ENCODE peak calls at places on chromosomes 16 and 17, in ten cellular contexts. M, Z, R, O, D, Q, S, N, B and T are unnamed samples.
A peak's percentile ranks its signal among the peaks of the same experiment; 100 is the strongest.

GRCh38 chr16:53043986-53044571 is 8.6 kb downstream of the CHD9NB start:
- DNase-seq in N (no peak), O (no peak), S (no peak), M (no peak), B (no peak), R (no peak), Q (no peak), Z (no peak), D (peak; percentile 46), T (no peak)

GRCh38 chr16:8852534-8852933 is 16.3 kb downstream of the CARHSP1 start:
- DNase-seq in D (no peak), N (no peak), S (no peak), B (no peak), O (no peak), R (no peak), Q (no peak), Z (no peak), M (no peak), T (no peak)

GRCh38 chr16:11089504-11090124 is 145.2 kb downstream of the CLEC16A start:
- DNase-seq in M (no peak), R (no peak), B (peak; percentile 49), D (peak; percentile 55), Z (no peak), N (no peak), Q (no peak), O (no peak), S (peak; percentile 63), T (no peak)

GRCh38 chr16:54199486-54200160 is 87.0 kb downstream of the IRX3 start:
- DNase-seq in R (no peak), Q (no peak), O (no peak), D (no peak), N (no peak), B (no peak), Z (no peak), M (no peak), S (no peak), T (no peak)

GRCh38 chr16:52068447-52069074 is 478.4 kb downstream of the TOX3 start:
- DNase-seq in O (peak; percentile 42), N (no peak), M (no peak), B (peak; percentile 25), S (no peak), Z (peak; percentile 23), Q (no peak), D (peak; percentile 41), R (peak; percentile 27), T (no peak)

GRCh38 chr16:82665025-82665424 is 38.3 kb downstream of the CDH13 start:
- DNase-seq in R (no peak), M (no peak), N (no peak), Z (no peak), S (no peak), D (no peak), Q (no peak), O (no peak), B (no peak), T (no peak)

GRCh38 chr16:24689128-24689527 is 40.3 kb upstream of the TNRC6A start:
- DNase-seq in Z (no peak), Q (no peak), N (no peak), B (peak; percentile 73), S (no peak), O (peak; percentile 52), R (peak; percentile 30), D (no peak), M (no peak), T (no peak)

GRCh38 chr16:88208112-88208511 is 174.6 kb upstream of the ZNF469 start:
- DNase-seq in B (no peak), Z (no peak), O (no peak), R (no peak), N (no peak), M (no peak), Q (no peak), D (no peak), S (no peak), T (no peak)

DNA sequence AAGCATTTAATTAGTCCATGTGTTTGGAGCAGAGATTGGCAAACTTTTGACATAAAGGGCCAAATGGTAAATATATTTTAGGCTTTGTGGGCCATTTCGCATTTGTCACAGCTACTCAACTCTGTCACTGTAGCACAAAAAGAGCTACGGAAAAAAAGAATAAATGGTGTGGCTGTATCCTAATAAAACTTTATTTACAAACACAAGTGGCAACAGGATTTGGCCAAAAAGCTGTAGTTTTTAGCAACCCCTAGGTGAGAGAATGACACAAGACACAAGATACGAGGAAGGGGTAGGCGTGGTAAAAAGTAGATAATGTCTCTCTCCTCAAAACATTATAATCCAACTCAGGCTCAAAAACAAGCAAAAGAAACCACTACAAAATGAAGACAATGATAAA is 66.5 kb downstream of the TTC19 start:
- DNase-seq in S (no peak), Q (no peak), O (no peak), M (no peak), D (no peak), B (no peak), N (no peak), R (no peak), Z (no peak), T (no peak)
- TF ChIP-seq CTCF in S (no peak), Q (no peak), O (no peak), M (no peak), D (no peak), B (no peak), N (no peak), R (no peak), Z (no peak), T (no peak)

DNA sequence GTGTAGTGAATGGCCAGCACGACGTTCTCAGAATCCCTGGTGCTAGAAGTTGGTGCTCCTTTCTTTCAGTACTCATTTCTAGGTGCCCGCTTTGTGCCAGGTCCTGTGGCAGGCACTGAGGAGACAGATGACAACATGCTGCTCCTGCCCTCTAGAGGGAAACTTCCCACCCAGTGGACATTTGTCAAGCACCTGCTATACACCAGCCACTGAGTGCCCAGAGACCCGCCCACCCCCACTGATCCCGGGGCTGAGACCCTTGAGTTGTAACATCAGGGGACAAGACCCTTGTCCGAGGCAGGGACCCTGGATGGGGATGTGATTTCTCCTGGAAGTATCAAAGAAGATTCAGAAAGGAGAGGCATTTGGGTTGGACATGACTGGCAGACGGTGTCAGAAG is 25.1 kb downstream of the UNC13D start:
- DNase-seq in Z (no peak), M (no peak), O (no peak), D (no peak), Q (no peak), S (no peak), R (no peak), N (no peak), B (no peak), T (no peak)
- TF ChIP-seq CTCF in Z (no peak), M (no peak), O (no peak), D (no peak), Q (no peak), S (no peak), R (no peak), N (no peak), B (no peak), T (no peak)

DNA sequence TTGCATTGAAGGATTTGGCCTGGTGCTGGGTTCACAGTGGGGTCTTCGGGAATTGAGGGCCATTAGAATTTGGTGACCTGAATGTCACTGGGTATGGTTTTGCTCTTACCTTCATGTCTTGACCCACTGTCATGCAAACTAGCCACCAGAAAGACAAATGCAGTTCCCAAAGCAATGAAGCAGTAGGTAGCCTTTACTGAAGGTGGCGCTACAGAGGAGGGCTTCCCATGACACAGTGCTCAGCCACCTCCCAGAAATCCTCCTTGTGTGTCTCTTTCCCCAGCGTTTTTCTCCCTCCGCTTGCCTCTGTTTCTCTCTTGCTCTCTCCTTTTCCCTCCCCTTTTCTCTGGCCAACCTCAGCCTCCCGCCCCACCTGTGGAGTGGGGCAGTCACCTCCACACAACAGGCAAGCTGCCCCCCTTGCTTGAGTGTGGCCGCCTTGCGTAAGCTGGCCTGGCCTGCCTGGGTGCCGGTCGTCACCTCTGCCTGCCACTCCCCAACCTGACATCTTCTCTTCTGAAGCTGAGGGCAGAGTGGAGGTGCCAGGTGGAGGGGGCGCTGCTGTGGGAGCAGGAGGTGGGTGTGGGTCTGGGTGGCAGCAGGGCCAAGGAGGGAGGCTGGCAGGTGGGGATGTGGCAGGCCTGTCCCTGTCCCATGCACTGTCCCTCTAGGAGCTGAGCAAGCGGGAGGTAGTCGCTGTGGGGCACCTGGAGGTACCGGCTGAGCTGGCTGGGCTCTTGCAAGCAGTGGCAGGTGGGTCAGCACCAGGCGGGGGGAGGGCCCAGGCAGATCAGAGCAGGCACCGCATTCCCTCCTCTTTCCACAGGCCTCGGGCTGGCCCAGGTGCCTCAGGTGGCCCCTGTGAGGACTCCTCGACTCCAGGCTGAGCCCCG is 34.7 kb downstream of the MYO15A start:
- DNase-seq in D (no peak), N (no peak), Z (no peak), R (peak; percentile 24), M (no peak), B (peak; percentile 30), S (peak; percentile 39), Q (no peak), O (peak; percentile 46), T (no peak)
- TF ChIP-seq CTCF in D (no peak), N (no peak), Z (no peak), R (peak; percentile 46), M (no peak), B (peak; percentile 41), S (no peak), Q (peak; percentile 32), O (peak; percentile 47), T (no peak)

GRCh38 chr17:49266233-49266632 is 35.6 kb upstream of the PHOSPHO1 start:
- DNase-seq in S (no peak), N (no peak), B (no peak), M (no peak), O (no peak), Q (no peak), D (no peak), R (no peak), Z (no peak), T (no peak)

GRCh38 chr17:49259663-49260010 is 29.1 kb upstream of the PHOSPHO1 start:
- DNase-seq in R (no peak), D (no peak), M (no peak), S (no peak), B (no peak), Q (no peak), O (no peak), N (no peak), Z (no peak), T (no peak)

GRCh38 chr17:49260922-49261291 is 30.3 kb upstream of the PHOSPHO1 start:
- DNase-seq in R (no peak), O (no peak), N (no peak), M (no peak), S (no peak), D (no peak), Q (no peak), Z (no peak), B (no peak), T (no peak)

GRCh38 chr17:49257296-49257695 is 26.7 kb upstream of the PHOSPHO1 start:
- DNase-seq in M (no peak), Z (no peak), D (no peak), B (no peak), O (no peak), N (no peak), R (no peak), S (no peak), Q (no peak), T (no peak)

DNA sequence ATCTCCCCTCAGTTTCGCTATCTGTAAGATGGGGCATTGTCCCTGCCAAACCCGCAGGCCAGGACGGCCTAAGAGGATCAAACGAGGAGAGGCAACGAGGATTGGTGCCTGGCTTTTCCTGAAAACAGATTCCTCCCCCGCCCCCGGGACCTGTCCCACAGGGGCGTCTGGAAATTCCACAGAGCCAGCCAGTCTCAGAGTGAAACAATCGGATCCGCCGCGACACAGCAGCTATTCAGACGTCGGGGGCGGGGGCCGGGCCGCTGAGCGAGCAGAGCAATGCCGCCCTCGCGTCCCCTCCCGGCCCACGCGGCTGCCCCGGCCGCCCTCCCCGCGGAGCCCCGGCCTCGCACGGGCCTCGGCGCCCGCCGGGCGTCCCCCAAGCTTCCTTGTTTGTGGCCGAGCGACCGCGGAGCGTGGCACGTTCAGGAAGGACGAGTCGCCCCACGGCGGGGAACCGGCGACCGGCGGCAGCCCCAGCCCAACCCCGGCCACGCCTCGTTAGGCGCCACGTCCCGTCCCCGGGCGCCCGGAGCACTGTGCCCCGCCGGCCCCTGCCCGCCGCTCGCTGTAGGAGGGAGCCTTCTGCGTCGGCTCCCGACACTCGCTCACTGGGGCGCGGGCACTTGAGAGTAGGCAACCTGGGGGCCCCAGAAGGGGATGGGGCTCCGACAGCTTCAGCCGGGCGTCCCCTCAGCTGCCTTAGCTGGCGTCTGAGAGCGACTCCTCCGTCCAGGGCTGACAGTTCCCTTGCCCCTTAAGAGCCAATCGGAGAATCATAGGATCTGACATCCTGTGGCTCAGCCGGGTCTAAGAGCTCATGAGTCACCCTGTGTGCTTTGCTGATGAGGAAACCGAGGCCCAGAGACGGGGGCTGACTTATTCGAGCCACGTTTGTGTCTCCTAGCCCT is 29.7 kb upstream of the PHOSPHO1 start:
- DNase-seq in Q (peak; percentile 21), D (peak; percentile 52), B (peak; percentile 81), R (peak; percentile 36), Z (peak; percentile 49), M (peak; percentile 68), S (peak; percentile 40), O (peak; percentile 65), N (peak; percentile 24), T (peak; percentile 38)
- TF ChIP-seq CTCF in Q (no peak), D (no peak), B (no peak), R (no peak), Z (no peak), M (no peak), S (no peak), O (no peak), N (no peak), T (no peak)